ENCODE peak calls at places on chromosomes 6 and 20, in ten cellular contexts. One of them, this sample, is unnamed.

GRCh38 chr6:38929560-38929959 is 119.0 kb upstream of the GLP1R start:
- DNase-seq in mammary epithelial cell: no peak
- DNase-seq in body of pancreas: no peak
- DNase-seq in brain microvascular endothelial cell: no peak
- DNase-seq in foreskin fibroblast: no peak
- DNase-seq in WTC11: no peak
- DNase-seq in MCF 10A: no peak
- DNase-seq in pancreas: no peak
- DNase-seq in choroid plexus epithelial cell: no peak
- DNase-seq in cardiac muscle cell: no peak
- DNase-seq in this sample: no peak

GRCh38 chr6:129692467-129692866 is 17.5 kb downstream of the ARHGAP18 start:
- DNase-seq in mammary epithelial cell: no peak
- DNase-seq in body of pancreas: no peak
- DNase-seq in brain microvascular endothelial cell: no peak
- DNase-seq in foreskin fibroblast: no peak
- DNase-seq in WTC11: no peak
- DNase-seq in MCF 10A: no peak
- DNase-seq in pancreas: no peak
- DNase-seq in choroid plexus epithelial cell: no peak
- DNase-seq in cardiac muscle cell: no peak
- DNase-seq in this sample: no peak

GRCh38 chr6:74075323-74075722 is 379.3 kb downstream of the CD109 start:
- DNase-seq in mammary epithelial cell: peak
- DNase-seq in body of pancreas: peak
- DNase-seq in brain microvascular endothelial cell: no peak
- DNase-seq in foreskin fibroblast: peak
- DNase-seq in WTC11: no peak
- DNase-seq in MCF 10A: peak
- DNase-seq in pancreas: no peak
- DNase-seq in choroid plexus epithelial cell: peak
- DNase-seq in cardiac muscle cell: no peak
- DNase-seq in this sample: no peak

GRCh38 chr6:138101946-138102731 is 5.1 kb downstream of the PERP start:
- DNase-seq in mammary epithelial cell: no peak
- DNase-seq in body of pancreas: no peak
- DNase-seq in brain microvascular endothelial cell: peak
- DNase-seq in foreskin fibroblast: no peak
- DNase-seq in WTC11: no peak
- DNase-seq in MCF 10A: no peak
- DNase-seq in pancreas: no peak
- DNase-seq in choroid plexus epithelial cell: peak
- DNase-seq in cardiac muscle cell: peak
- DNase-seq in this sample: no peak

GRCh38 chr20:41177636-41178035 is 40.3 kb downstream of the PLCG1 start:
- DNase-seq in mammary epithelial cell: peak
- DNase-seq in body of pancreas: no peak
- DNase-seq in brain microvascular endothelial cell: peak
- DNase-seq in foreskin fibroblast: peak
- DNase-seq in WTC11: peak
- DNase-seq in MCF 10A: peak
- DNase-seq in pancreas: peak
- DNase-seq in choroid plexus epithelial cell: peak
- DNase-seq in cardiac muscle cell: no peak
- DNase-seq in this sample: peak

GRCh38 chr20:43983359-43983758 is 68.7 kb downstream of the TOX2 start:
- DNase-seq in mammary epithelial cell: no peak
- DNase-seq in body of pancreas: no peak
- DNase-seq in brain microvascular endothelial cell: no peak
- DNase-seq in foreskin fibroblast: no peak
- DNase-seq in WTC11: peak
- DNase-seq in MCF 10A: no peak
- DNase-seq in pancreas: no peak
- DNase-seq in choroid plexus epithelial cell: no peak
- DNase-seq in cardiac muscle cell: no peak
- DNase-seq in this sample: no peak

GRCh38 chr6:12459945-12460800 is 170.0 kb downstream of the EDN1 start:
- DNase-seq in mammary epithelial cell: peak
- DNase-seq in body of pancreas: no peak
- DNase-seq in brain microvascular endothelial cell: no peak
- DNase-seq in foreskin fibroblast: no peak
- DNase-seq in WTC11: no peak
- DNase-seq in MCF 10A: no peak
- DNase-seq in pancreas: no peak
- DNase-seq in choroid plexus epithelial cell: no peak
- DNase-seq in cardiac muscle cell: no peak
- DNase-seq in this sample: no peak

GRCh38 chr6:170000071-170000843 is 248.8 kb downstream of the ERMARD start:
- DNase-seq in mammary epithelial cell: no peak
- DNase-seq in body of pancreas: no peak
- DNase-seq in brain microvascular endothelial cell: no peak
- DNase-seq in foreskin fibroblast: no peak
- DNase-seq in WTC11: no peak
- DNase-seq in MCF 10A: no peak
- DNase-seq in pancreas: no peak
- DNase-seq in choroid plexus epithelial cell: no peak
- DNase-seq in cardiac muscle cell: no peak
- DNase-seq in this sample: no peak

GRCh38 chr6:157032923-157033322 is 255.7 kb downstream of the ARID1B start:
- DNase-seq in mammary epithelial cell: no peak
- DNase-seq in body of pancreas: no peak
- DNase-seq in brain microvascular endothelial cell: no peak
- DNase-seq in foreskin fibroblast: no peak
- DNase-seq in WTC11: no peak
- DNase-seq in MCF 10A: no peak
- DNase-seq in pancreas: no peak
- DNase-seq in choroid plexus epithelial cell: no peak
- DNase-seq in cardiac muscle cell: no peak
- DNase-seq in this sample: no peak

GRCh38 chr6:157035576-157035975 is 258.4 kb downstream of the ARID1B start:
- DNase-seq in mammary epithelial cell: no peak
- DNase-seq in body of pancreas: no peak
- DNase-seq in brain microvascular endothelial cell: no peak
- DNase-seq in foreskin fibroblast: no peak
- DNase-seq in WTC11: no peak
- DNase-seq in MCF 10A: no peak
- DNase-seq in pancreas: no peak
- DNase-seq in choroid plexus epithelial cell: no peak
- DNase-seq in cardiac muscle cell: no peak
- DNase-seq in this sample: no peak

GRCh38 chr6:157036245-157036681 is 259.1 kb downstream of the ARID1B start:
- DNase-seq in mammary epithelial cell: peak
- DNase-seq in body of pancreas: peak
- DNase-seq in brain microvascular endothelial cell: no peak
- DNase-seq in foreskin fibroblast: no peak
- DNase-seq in WTC11: no peak
- DNase-seq in MCF 10A: no peak
- DNase-seq in pancreas: no peak
- DNase-seq in choroid plexus epithelial cell: peak
- DNase-seq in cardiac muscle cell: no peak
- DNase-seq in this sample: no peak

GRCh38 chr6:157033428-157034140 is 256.4 kb downstream of the ARID1B start:
- DNase-seq in mammary epithelial cell: peak
- DNase-seq in body of pancreas: no peak
- DNase-seq in brain microvascular endothelial cell: no peak
- DNase-seq in foreskin fibroblast: no peak
- DNase-seq in WTC11: no peak
- DNase-seq in MCF 10A: no peak
- DNase-seq in pancreas: no peak
- DNase-seq in choroid plexus epithelial cell: peak
- DNase-seq in cardiac muscle cell: no peak
- DNase-seq in this sample: no peak

DNA sequence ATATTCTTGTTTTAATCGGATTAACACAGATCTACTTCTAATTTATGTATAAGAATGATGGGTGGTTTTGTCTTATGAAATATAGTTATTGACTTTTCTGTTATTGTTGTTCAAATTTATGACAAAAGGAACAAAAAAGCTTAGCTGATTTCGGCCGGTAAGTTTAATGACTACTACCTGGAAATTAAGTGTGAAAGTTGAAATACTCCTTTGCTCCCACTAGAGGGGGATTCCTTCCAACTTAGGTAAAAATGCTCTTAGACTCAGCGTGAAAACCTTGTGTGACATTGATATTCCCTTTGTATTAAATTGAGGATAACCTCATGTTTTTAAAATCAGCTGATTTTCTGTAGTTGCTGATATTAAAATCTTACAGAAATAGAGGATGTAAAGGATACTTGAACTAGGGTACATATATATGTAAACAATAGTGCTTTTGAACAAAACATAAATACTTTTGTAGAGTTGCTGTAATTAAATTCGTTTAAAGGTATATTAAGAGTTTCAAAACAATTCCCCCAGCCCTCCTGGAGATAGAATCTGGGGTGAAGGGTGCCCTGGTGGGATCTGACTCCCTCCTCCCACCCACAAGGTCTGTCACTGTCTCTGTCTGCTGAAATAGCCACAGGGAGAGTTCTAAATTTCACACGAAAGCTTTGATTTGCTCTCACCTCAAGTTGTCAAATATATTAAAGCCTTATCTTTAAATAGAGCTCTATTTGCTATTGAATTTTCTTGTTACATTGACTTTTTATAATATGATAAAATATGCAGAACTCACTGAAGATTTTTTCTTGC is 257.5 kb downstream of the ARID1B start:
- DNase-seq in mammary epithelial cell: peak
- DNase-seq in body of pancreas: no peak
- DNase-seq in brain microvascular endothelial cell: no peak
- DNase-seq in foreskin fibroblast: no peak
- DNase-seq in WTC11: no peak
- DNase-seq in MCF 10A: peak
- DNase-seq in pancreas: no peak
- DNase-seq in choroid plexus epithelial cell: peak
- DNase-seq in cardiac muscle cell: peak
- DNase-seq in this sample: no peak
- TF ChIP-seq CTCF in mammary epithelial cell: peak
- TF ChIP-seq CTCF in body of pancreas: peak
- TF ChIP-seq CTCF in brain microvascular endothelial cell: peak
- TF ChIP-seq CTCF in foreskin fibroblast: peak
- TF ChIP-seq CTCF in WTC11: peak
- TF ChIP-seq CTCF in MCF 10A: peak
- TF ChIP-seq CTCF in pancreas: peak
- TF ChIP-seq CTCF in choroid plexus epithelial cell: peak
- TF ChIP-seq CTCF in cardiac muscle cell: peak
- TF ChIP-seq CTCF in this sample: peak

DNA sequence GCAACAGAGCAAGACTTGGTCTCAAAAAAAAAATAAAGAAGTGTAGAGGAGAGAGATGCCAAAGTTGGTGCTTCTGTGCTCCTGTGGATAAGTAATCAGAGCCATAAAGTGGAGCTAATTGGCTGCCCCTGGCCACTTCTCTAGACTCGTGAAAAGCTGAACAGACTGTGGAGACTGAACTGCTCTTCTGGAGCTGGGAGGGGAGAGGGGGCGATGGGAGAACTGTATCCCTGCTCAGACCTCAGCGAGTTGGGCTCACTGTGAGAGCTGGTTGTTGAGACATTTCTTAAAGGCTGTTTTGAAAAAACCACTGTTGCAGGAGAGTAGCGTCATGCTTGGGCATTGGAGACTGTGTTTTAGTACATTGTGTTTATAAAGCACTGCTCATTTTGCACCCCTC is 125.7 kb downstream of the TCP11 start:
- DNase-seq in mammary epithelial cell: no peak
- DNase-seq in body of pancreas: no peak
- DNase-seq in brain microvascular endothelial cell: no peak
- DNase-seq in foreskin fibroblast: no peak
- DNase-seq in WTC11: no peak
- DNase-seq in MCF 10A: no peak
- DNase-seq in pancreas: no peak
- DNase-seq in choroid plexus epithelial cell: no peak
- DNase-seq in cardiac muscle cell: no peak
- DNase-seq in this sample: no peak
- TF ChIP-seq CTCF in mammary epithelial cell: no peak
- TF ChIP-seq CTCF in body of pancreas: no peak
- TF ChIP-seq CTCF in brain microvascular endothelial cell: no peak
- TF ChIP-seq CTCF in foreskin fibroblast: no peak
- TF ChIP-seq CTCF in WTC11: no peak
- TF ChIP-seq CTCF in MCF 10A: no peak
- TF ChIP-seq CTCF in pancreas: no peak
- TF ChIP-seq CTCF in choroid plexus epithelial cell: no peak
- TF ChIP-seq CTCF in cardiac muscle cell: no peak
- TF ChIP-seq CTCF in this sample: no peak

GRCh38 chr6:108251252-108251651 is 9.6 kb downstream of the SNX3 start:
- DNase-seq in mammary epithelial cell: no peak
- DNase-seq in body of pancreas: peak
- DNase-seq in brain microvascular endothelial cell: no peak
- DNase-seq in foreskin fibroblast: no peak
- DNase-seq in WTC11: no peak
- DNase-seq in MCF 10A: no peak
- DNase-seq in pancreas: no peak
- DNase-seq in choroid plexus epithelial cell: no peak
- DNase-seq in cardiac muscle cell: no peak
- DNase-seq in this sample: no peak

GRCh38 chr6:108254436-108255410 is 6.1 kb downstream of the SNX3 start:
- DNase-seq in mammary epithelial cell: no peak
- DNase-seq in body of pancreas: no peak
- DNase-seq in brain microvascular endothelial cell: no peak
- DNase-seq in foreskin fibroblast: no peak
- DNase-seq in WTC11: no peak
- DNase-seq in MCF 10A: no peak
- DNase-seq in pancreas: no peak
- DNase-seq in choroid plexus epithelial cell: no peak
- DNase-seq in cardiac muscle cell: no peak
- DNase-seq in this sample: no peak

GRCh38 chr6:108247965-108248536 is 12.8 kb downstream of the SNX3 start:
- DNase-seq in mammary epithelial cell: no peak
- DNase-seq in body of pancreas: no peak
- DNase-seq in brain microvascular endothelial cell: no peak
- DNase-seq in foreskin fibroblast: no peak
- DNase-seq in WTC11: no peak
- DNase-seq in MCF 10A: no peak
- DNase-seq in pancreas: no peak
- DNase-seq in choroid plexus epithelial cell: no peak
- DNase-seq in cardiac muscle cell: no peak
- DNase-seq in this sample: no peak

GRCh38 chr6:108252055-108252454 is 8.8 kb downstream of the SNX3 start:
- DNase-seq in mammary epithelial cell: no peak
- DNase-seq in body of pancreas: no peak
- DNase-seq in brain microvascular endothelial cell: no peak
- DNase-seq in foreskin fibroblast: no peak
- DNase-seq in WTC11: no peak
- DNase-seq in MCF 10A: no peak
- DNase-seq in pancreas: no peak
- DNase-seq in choroid plexus epithelial cell: no peak
- DNase-seq in cardiac muscle cell: no peak
- DNase-seq in this sample: no peak

GRCh38 chr6:108250240-108250866 is 10.5 kb downstream of the SNX3 start:
- DNase-seq in mammary epithelial cell: peak
- DNase-seq in body of pancreas: no peak
- DNase-seq in brain microvascular endothelial cell: peak
- DNase-seq in foreskin fibroblast: peak
- DNase-seq in WTC11: peak
- DNase-seq in MCF 10A: peak
- DNase-seq in pancreas: no peak
- DNase-seq in choroid plexus epithelial cell: peak
- DNase-seq in cardiac muscle cell: no peak
- DNase-seq in this sample: no peak
- TF ChIP-seq CTCF in mammary epithelial cell: peak
- TF ChIP-seq CTCF in body of pancreas: no peak
- TF ChIP-seq CTCF in brain microvascular endothelial cell: peak
- TF ChIP-seq CTCF in foreskin fibroblast: peak
- TF ChIP-seq CTCF in WTC11: no peak
- TF ChIP-seq CTCF in MCF 10A: no peak
- TF ChIP-seq CTCF in pancreas: no peak
- TF ChIP-seq CTCF in choroid plexus epithelial cell: peak
- TF ChIP-seq CTCF in cardiac muscle cell: peak
- TF ChIP-seq CTCF in this sample: no peak

DNA sequence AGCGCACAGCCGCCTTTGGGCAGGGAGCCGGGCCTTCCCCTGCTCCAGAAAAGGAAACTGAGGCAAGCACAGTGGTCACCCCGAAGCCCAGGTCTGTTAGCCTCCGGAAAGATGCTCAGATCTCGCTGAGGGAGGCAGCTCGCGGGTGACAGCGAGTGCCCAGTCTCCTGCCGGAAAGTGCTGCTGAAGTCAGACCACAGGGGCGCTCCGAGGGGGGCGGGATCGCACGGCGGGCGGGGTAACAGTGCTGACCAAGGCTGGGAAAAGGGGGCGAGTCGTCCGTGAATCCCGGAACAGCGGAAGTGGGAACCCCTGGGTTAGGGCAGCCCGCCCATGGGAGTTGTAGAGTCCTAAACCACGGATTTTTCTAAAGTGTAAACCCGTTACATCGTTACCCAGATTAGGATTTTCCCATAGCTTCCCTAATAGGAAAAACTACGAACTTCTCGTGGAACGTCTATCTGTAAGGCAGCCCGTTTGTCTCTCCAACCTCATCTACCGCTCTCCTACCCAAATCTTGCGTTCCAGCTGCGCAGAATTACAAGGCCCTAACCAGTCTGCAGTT is 504 bp downstream of the VPS16 start:
- DNase-seq in mammary epithelial cell: peak
- DNase-seq in body of pancreas: peak
- DNase-seq in brain microvascular endothelial cell: peak
- DNase-seq in foreskin fibroblast: peak
- DNase-seq in WTC11: peak
- DNase-seq in MCF 10A: no peak
- DNase-seq in pancreas: peak
- DNase-seq in choroid plexus epithelial cell: peak
- DNase-seq in cardiac muscle cell: peak
- DNase-seq in this sample: no peak
- TF ChIP-seq CTCF in mammary epithelial cell: no peak
- TF ChIP-seq CTCF in body of pancreas: no peak
- TF ChIP-seq CTCF in brain microvascular endothelial cell: no peak
- TF ChIP-seq CTCF in foreskin fibroblast: no peak
- TF ChIP-seq CTCF in WTC11: no peak
- TF ChIP-seq CTCF in MCF 10A: no peak
- TF ChIP-seq CTCF in pancreas: no peak
- TF ChIP-seq CTCF in choroid plexus epithelial cell: no peak
- TF ChIP-seq CTCF in cardiac muscle cell: no peak
- TF ChIP-seq CTCF in this sample: no peak